ENCODE peak calls at places on chromosomes 7 and 10, in seven cellular contexts. U is ascending aorta, X is H9, S is psoas muscle, R is neural progenitor cell, I is PC-3, W is upper lobe of right lung. A is an unnamed sample. For H3K4me1, the result is how much of the 10 kb centered on the place peaks cover.

GRCh38 chr10:24983946-24984345 is 31.5 kb upstream of the PRTFDC1 start:
- DNase-seq in U (no peak), X (no peak), S (no peak), R (no peak), I (no peak), W (no peak), A (no peak)

GRCh38 chr7:33716581-33717477 is 188.5 kb upstream of the BMPER start:
- DNase-seq in U (no peak), X (no peak), S (no peak), R (peak), I (peak), W (no peak), A (no peak)

GRCh38 chr10:44923611-44924010 is 12.5 kb downstream of the TMEM72 start:
- DNase-seq in U (no peak), X (no peak), S (no peak), R (no peak), I (no peak), W (no peak), A (no peak)

GRCh38 chr10:1297566-1298301 is 241.5 kb downstream of the WDR37 start:
- DNase-seq in U (no peak), X (peak), S (no peak), R (peak), I (no peak), W (no peak), A (peak)

GRCh38 chr7:46685051-46685450 is 764.0 kb upstream of the IGFBP3 start:
- DNase-seq in U (no peak), X (no peak), S (no peak), R (no peak), I (peak), W (no peak), A (no peak)

GRCh38 chr7:44633254-44634186 is 27.1 kb downstream of the OGDH start:
- DNase-seq in U (peak), X (no peak), S (peak), R (no peak), I (peak), W (peak), A (peak)

GRCh38 chr7:77935652-77936348 is 137.2 kb downstream of the PHTF2 start:
- DNase-seq in U (no peak), X (no peak), S (no peak), R (no peak), I (peak), W (no peak), A (no peak)

GRCh38 chr10:56653289-56653688 is 292.2 kb upstream of the ZWINT start:
- DNase-seq in U (no peak), X (no peak), S (no peak), R (no peak), I (no peak), W (no peak), A (no peak)

GRCh38 chr10:89173075-89173474 is 34.0 kb downstream of the CH25H start:
- DNase-seq in U (no peak), X (no peak), S (no peak), R (no peak), I (no peak), W (no peak), A (no peak)

GRCh38 chr7:8065356-8065813 is 96.8 kb downstream of the GLCCI1 start:
- DNase-seq in U (peak), X (no peak), S (no peak), R (no peak), I (no peak), W (no peak), A (peak)

GRCh38 chr7:86282014-86282682 is 361.6 kb upstream of the GRM3 start:
- DNase-seq in U (no peak), X (peak), S (no peak), R (no peak), I (no peak), W (peak), A (peak)

GRCh38 chr10:8766899-8767298 is 712.4 kb downstream of the GATA3 start:
- DNase-seq in U (no peak), X (no peak), S (no peak), R (no peak), I (no peak), W (no peak), A (no peak)

GRCh38 chr10:85204814-85205213 is 876.4 kb downstream of the CCSER2 start:
- DNase-seq in U (no peak), X (no peak), S (no peak), R (no peak), I (no peak), W (no peak), A (no peak)

GRCh38 chr10:35349389-35349915 is 13.1 kb downstream of the CCNY start:
- DNase-seq in U (no peak), X (no peak), S (no peak), R (no peak), I (no peak), W (no peak), A (no peak)

GRCh38 chr10:32938554-32939061 is 19.4 kb downstream of the ITGB1 start:
- DNase-seq in U (no peak), X (peak), S (no peak), R (peak), I (no peak), W (no peak), A (peak)
- H3K4me1 ChIP-seq in U (under half), X (under half), S (half or more), R (under half), I (under half), W (half or more), A (half or more)

GRCh38 chr7:129612112-129613015 is 844 bp downstream of the NRF1 start:
- DNase-seq in U (peak), X (no peak), S (peak), R (peak), I (peak), W (peak), A (peak)

GRCh38 chr7:129613016-129613337 is 1.5 kb downstream of the NRF1 start:
- DNase-seq in U (no peak), X (no peak), S (no peak), R (no peak), I (no peak), W (no peak), A (peak)

GRCh38 chr7:129610709-129611245 is 743 bp upstream of the NRF1 start:
- DNase-seq in U (no peak), X (no peak), S (no peak), R (peak), I (no peak), W (no peak), A (no peak)

GRCh38 chr7:129609666-129610065 is 1.9 kb upstream of the NRF1 start:
- DNase-seq in U (no peak), X (no peak), S (no peak), R (no peak), I (no peak), W (no peak), A (no peak)

DNA sequence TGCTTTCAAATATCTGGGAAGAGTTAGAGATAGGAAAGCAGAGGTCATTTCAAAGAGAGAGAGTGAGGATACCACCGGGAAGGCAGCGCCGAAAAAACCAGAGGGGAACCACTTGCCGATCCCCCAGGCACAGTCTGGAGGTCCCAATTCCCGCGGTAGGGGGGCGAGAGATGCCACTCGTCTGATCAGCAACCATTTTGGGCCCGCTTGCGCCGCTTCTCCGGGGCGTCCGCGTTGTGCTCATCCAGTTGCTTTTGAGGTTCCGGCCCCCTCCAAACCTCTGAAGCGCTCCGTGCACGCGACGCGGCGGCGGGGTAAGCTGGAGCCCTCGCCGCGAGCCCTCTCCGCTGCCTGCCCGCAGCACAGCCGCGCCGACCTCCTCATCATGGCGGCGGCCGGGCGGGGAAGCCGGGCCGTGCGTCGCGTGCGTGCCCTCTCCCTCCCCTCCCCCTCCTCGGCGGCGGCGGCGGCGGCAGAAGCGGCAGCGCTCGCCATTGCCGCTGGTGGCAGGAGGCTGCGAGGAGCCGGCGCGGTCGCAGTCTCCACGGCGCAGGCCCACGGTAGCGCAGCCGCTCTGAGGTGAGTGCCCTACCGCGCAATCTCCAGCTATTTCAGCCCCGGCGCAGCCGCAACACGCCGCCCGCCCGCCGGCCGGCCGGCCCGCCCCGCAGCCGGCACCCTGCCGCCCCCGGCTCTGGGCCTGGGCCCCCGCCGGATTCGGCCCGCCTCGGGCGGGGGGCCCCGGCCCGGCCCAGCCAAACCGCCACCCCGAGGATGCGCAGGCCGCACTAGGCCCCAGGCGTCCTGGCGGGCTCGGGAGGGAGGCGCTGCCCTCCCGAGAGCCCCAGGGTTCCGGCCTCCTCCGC is at the start of gene NRF1:
- DNase-seq in U (peak), X (peak), S (peak), R (peak), I (peak), W (peak), A (peak)
- TF ChIP-seq CTCF in U (peak), X (no peak), S (peak), R (no peak), I (no peak), W (peak), A (no peak)

DNA sequence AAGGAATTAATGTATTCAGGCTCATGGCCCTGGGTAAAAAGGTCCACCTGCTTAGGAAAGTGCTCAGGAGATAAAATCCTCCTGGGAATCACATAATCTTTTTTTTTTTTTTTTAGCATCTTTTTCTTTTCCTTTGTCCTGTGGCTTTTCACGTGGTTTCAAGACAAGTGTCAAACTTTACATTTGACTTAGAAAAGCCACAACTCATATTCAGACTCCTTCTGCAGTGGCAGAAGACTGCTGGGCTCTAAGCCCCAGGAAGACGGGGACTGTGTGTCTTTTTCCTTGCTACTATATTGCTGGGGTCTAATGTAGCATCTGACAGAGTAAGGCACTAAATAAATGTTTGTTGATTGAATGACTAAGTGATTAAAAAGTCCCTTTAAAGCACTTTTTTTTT is 127.5 kb upstream of the ANKRD1 start:
- DNase-seq in U (no peak), X (no peak), S (no peak), R (no peak), I (no peak), W (no peak), A (no peak)
- H3K4me1 ChIP-seq in U (under half), X (under half), S (under half), R (under half), I (under half), W (under half), A (under half)

GRCh38 chr7:88967432-88967831 is 171.9 kb upstream of the TEX47 start:
- DNase-seq in U (no peak), X (no peak), S (no peak), R (no peak), I (no peak), W (no peak), A (no peak)
- TF ChIP-seq CTCF in U (no peak), X (no peak), S (no peak), R (no peak), I (peak), W (no peak), A (no peak)

GRCh38 chr7:30474893-30475292 is 3.7 kb downstream of the NOD1 start:
- DNase-seq in U (peak), X (no peak), S (no peak), R (no peak), I (no peak), W (no peak), A (no peak)
- H3K4me1 ChIP-seq in U (under half), X (under half), S (under half), R (under half), I (under half), W (half or more), A (half or more)

DNA sequence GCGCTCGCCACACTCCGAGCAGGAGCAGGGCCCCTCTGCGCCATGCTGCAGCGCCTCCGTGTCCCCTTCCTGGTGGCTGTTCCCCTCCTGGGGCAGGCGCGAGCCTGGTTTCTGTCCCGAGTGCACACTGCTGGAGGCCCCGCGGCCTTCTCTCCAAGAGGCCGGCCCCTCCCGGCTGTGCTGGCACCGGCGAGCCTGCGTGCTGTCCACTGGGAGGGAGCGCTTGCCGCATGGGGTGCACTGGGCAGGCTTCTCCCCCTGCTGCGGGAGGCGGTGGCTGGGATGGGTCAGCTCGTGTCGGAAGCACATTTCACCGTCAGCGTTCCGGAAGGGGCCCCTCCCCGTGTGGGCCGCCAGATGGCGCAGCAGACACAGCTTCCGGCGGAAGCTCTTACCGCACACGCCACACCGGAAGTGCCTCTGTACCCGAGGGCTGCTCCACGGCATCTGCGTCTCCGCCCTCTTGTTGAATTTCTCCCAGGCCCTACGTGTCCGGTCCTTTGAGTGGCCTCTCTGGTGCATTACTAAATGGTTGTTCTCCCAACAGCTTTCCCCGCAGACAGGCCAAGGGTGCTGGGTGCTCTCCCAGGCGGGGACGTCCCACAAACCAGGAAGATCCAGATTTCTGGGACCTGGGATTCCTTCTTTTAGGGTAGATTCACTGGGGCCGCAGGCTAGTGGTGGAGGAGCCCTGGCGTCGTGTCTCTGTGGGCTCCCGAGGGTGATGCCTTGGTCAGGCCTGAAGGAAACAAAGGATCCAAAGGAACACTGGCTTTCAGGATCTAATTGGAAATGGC is 18.7 kb downstream of the ZNF786 start:
- DNase-seq in U (no peak), X (peak), S (peak), R (peak), I (no peak), W (no peak), A (no peak)
- TF ChIP-seq CTCF in U (no peak), X (peak), S (no peak), R (peak), I (no peak), W (peak), A (no peak)

GRCh38 chr7:19744075-19744474 is 29.3 kb downstream of the TMEM196 start:
- DNase-seq in U (no peak), X (no peak), S (no peak), R (no peak), I (no peak), W (no peak), A (no peak)
- H3K4me1 ChIP-seq in U (under half), X (under half), S (under half), R (under half), I (under half), W (under half), A (under half)

GRCh38 chr7:20216637-20217036 is 547 bp downstream of the MACC1 start:
- DNase-seq in U (no peak), X (no peak), S (no peak), R (no peak), I (no peak), W (no peak), A (no peak)

GRCh38 chr7:20218261-20218660 is 1.1 kb upstream of the MACC1 start:
- DNase-seq in U (no peak), X (no peak), S (no peak), R (no peak), I (peak), W (no peak), A (no peak)

GRCh38 chr7:20219062-20219445 is 1.9 kb upstream of the MACC1 start:
- DNase-seq in U (no peak), X (no peak), S (no peak), R (no peak), I (no peak), W (no peak), A (no peak)

GRCh38 chr7:20219446-20220292 is 2.5 kb upstream of the MACC1 start:
- DNase-seq in U (peak), X (peak), S (peak), R (no peak), I (peak), W (peak), A (no peak)

DNA sequence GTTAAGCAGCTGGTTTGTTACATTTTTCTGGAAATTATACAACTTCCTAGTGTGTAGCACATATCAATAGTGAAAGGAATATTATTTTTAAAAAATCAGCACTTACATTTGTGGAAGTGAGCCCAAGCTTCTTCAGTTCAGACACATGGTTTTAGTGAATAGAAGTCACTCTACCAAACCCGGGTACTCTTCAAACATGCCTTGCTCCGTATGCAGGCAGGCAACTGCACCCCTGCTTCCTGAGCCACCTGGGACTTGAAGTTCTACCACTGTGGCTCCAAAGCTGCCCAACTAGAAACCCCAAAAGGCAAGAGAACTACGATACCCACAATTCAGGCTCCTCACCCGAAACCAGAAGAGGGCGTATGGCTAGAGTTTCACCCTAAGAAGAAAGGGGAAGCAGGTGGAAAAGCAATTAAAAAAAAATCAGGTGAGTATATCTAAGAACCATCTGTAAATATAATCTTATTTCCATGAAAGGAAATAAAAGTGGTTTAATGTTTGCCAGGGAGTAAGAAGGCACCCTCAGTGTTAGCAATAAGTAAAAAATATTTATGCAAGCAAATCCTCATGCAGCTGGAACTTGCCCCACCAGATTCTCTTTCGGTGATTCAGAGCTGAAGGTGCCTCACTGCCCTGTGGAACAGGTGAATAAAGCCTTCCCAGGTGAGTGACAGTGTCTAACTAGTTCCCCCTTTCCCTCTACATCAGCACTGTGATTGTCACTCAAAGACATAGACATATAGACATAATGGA is at the start of gene MACC1:
- DNase-seq in U (no peak), X (peak), S (no peak), R (peak), I (peak), W (peak), A (no peak)
- TF ChIP-seq CTCF in U (no peak), X (peak), S (no peak), R (peak), I (peak), W (peak), A (no peak)

GRCh38 chr10:59870152-59870551 is 36.2 kb downstream of the CCDC6 start:
- DNase-seq in U (no peak), X (no peak), S (no peak), R (no peak), I (no peak), W (no peak), A (no peak)

GRCh38 chr10:59872892-59873463 is 33.4 kb downstream of the CCDC6 start:
- DNase-seq in U (peak), X (no peak), S (peak), R (no peak), I (no peak), W (no peak), A (no peak)

GRCh38 chr10:59865101-59865500 is 41.3 kb downstream of the CCDC6 start:
- DNase-seq in U (no peak), X (peak), S (no peak), R (peak), I (peak), W (no peak), A (no peak)

GRCh38 chr10:59867590-59867989 is 38.8 kb downstream of the CCDC6 start:
- DNase-seq in U (no peak), X (no peak), S (no peak), R (no peak), I (no peak), W (no peak), A (no peak)

DNA sequence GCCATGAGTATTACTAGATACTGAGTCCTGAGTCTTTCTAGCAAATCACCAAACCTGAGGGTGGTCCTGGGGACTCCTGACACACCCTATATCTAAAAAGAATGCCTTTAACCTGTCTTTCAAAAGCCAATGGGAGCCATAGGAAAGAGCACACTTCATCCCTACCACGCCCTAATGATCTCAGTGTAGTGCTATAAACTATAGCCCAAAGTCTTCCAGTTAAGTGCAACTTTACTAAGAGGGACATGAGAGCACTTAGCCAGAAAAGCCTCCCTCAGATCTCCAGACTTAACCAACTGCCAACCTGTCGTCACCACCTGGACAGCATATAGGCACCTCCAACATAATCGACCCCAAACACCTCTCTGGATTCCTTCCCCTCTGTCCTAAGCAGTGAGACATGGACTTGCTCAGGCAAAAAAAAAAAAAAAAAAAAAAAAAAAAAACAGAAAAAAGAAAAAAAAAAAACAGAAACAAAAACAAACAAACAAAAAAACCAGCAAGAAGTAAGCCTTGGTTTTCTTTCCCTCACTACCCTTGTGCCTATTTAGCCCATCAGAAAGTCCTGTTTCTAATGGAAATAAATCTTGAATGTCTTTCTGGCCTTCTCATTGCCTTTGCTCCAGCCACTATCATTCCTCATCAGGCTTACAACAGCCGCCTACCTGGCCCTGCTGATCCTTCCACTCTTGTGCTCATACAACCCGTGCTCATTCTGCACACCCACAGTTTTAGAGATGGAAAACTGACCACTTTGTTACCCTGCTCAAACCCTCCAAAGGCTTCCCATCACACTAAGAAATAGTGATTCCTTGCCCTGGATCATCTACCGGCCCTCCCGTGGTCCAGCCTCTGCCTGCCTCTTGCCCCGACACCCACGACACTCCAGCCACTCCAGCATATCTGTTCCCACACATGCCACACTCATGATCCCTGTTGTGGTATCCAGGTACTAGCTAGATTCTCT is 37.1 kb downstream of the CCDC6 start:
- DNase-seq in U (no peak), X (no peak), S (no peak), R (no peak), I (no peak), W (no peak), A (no peak)
- H3K4me1 ChIP-seq in U (under half), X (under half), S (under half), R (under half), I (under half), W (under half), A (under half)